ENCODE peak calls at places on chromosomes 2 and 18, in five cellular contexts. R is non-pigmented ciliary epithelial cell, J is occipital lobe, Y is NCI-H2107, B is anterior cingulate cortex. V is an unnamed sample.

GRCh38 chr2:14552818-14553217 is 79.7 kb upstream of the LRATD1 start:
- DNase-seq in B (no peak), R (no peak), Y (no peak), J (no peak), V (no peak)

GRCh38 chr2:205324355-205324754 is 357.9 kb upstream of the NRP2 start:
- DNase-seq in B (no peak), J (no peak), R (no peak), Y (no peak), V (no peak)

GRCh38 chr2:9024575-9024974 is 21.1 kb upstream of the MBOAT2 start:
- DNase-seq in B (no peak), R (no peak), J (no peak), Y (no peak), V (no peak)

GRCh38 chr18:69935319-69936190 is 12.1 kb downstream of the CD226 start:
- DNase-seq in J (no peak), Y (no peak), R (no peak), B (no peak), V (no peak)

GRCh38 chr2:201643216-201643651 is at the start of gene TMEM237:
- DNase-seq in R (no peak), J (peak; percentile 58), Y (no peak), B (no peak), V (no peak)

GRCh38 chr2:234536218-234536989 is 39.5 kb upstream of the ARL4C start:
- DNase-seq in J (no peak), Y (no peak), R (no peak), B (no peak), V (no peak)

GRCh38 chr2:34104601-34105000 is 505.5 kb upstream of the FAM98A start:
- DNase-seq in R (no peak), Y (no peak), B (no peak), J (no peak), V (no peak)

GRCh38 chr18:79750980-79751571 is 46.7 kb upstream of the KCNG2 start:
- DNase-seq in J (no peak), Y (no peak), B (no peak), R (no peak), V (peak; percentile 26)

GRCh38 chr2:40433739-40434138 is 18.2 kb downstream of the SLC8A1 start:
- DNase-seq in B (no peak), Y (no peak), J (no peak), R (no peak), V (no peak)

GRCh38 chr18:68215931-68216330 is 499.0 kb downstream of the TMX3 start:
- DNase-seq in Y (no peak), R (no peak), B (no peak), J (no peak), V (no peak)

GRCh38 chr18:50614838-50615237 is 55.0 kb downstream of the MAPK4 start:
- DNase-seq in B (no peak), R (no peak), J (peak; percentile 21), Y (no peak), V (no peak)

GRCh38 chr18:28767781-28768211 is 590.9 kb upstream of the CDH2 start:
- DNase-seq in J (no peak), B (no peak), Y (no peak), R (peak; percentile 34), V (no peak)

GRCh38 chr2:128513416-128514283 is 195.0 kb upstream of the HS6ST1 start:
- DNase-seq in J (no peak), B (no peak), R (no peak), Y (no peak), V (no peak)

GRCh38 chr2:152298754-152299153 is 36.2 kb upstream of the FMNL2 start:
- DNase-seq in R (no peak), B (no peak), Y (no peak), J (no peak), V (no peak)

GRCh38 chr2:144625216-144626010 is 105.5 kb upstream of the ZEB2 start:
- DNase-seq in J (no peak), R (no peak), B (no peak), Y (no peak), V (no peak)

GRCh38 chr2:73830871-73831401 is 2.2 kb downstream of the STAMBP start:
- DNase-seq in B (no peak), Y (no peak), J (no peak), R (peak; percentile 89), V (no peak)

GRCh38 chr2:64243081-64244048 is 99.1 kb upstream of the PELI1 start:
- DNase-seq in R (no peak), B (no peak), Y (no peak), J (no peak), V (no peak)

GRCh38 chr2:222892321-222892720 is 31.5 kb downstream of the ACSL3 start:
- DNase-seq in J (no peak), B (no peak), Y (no peak), R (no peak), V (no peak)

GRCh38 chr2:183126635-183127034 is 2.4 kb downstream of the NUP35 start:
- DNase-seq in J (no peak), B (no peak), Y (no peak), R (no peak), V (no peak)

GRCh38 chr2:985317-985898 is 34.8 kb downstream of the SNTG2 start:
- DNase-seq in B (no peak), J (no peak), R (no peak), Y (no peak), V (no peak)

GRCh38 chr2:37599688-37600525 is 71.5 kb downstream of the CDC42EP3 start:
- DNase-seq in R (no peak), B (no peak), J (no peak), Y (no peak), V (no peak)

GRCh38 chr2:24833821-24834732 is 40.9 kb downstream of the CENPO start:
- DNase-seq in B (no peak), R (no peak), Y (no peak), J (no peak), V (no peak)

GRCh38 chr2:62844311-62845090 is 139.0 kb downstream of the EHBP1 start:
- DNase-seq in B (no peak), Y (no peak), J (no peak), R (no peak), V (no peak)

V was measured in head of caudate nucleus.